ENCODE peak calls at places on chromosomes 7 and 10, in ten cellular contexts. A is epithelial cell of esophagus, S is GM13976, Y is foreskin fibroblast, B is fibroblast of mammary gland, C is endothelial cell, T is endodermal cell, Q is astrocyte of the cerebellum, W is B cell, N is spleen. D is an unnamed sample.

GRCh38 chr7:93551063-93551895 is 23.2 kb downstream of the CALCR start:
- DNase-seq in A (peak), S (no peak), Y (peak), B (peak), C (peak), T (no peak), Q (peak), W (peak), N (no peak), D (no peak)

GRCh38 chr10:5871596-5871995 is 18.1 kb downstream of the ANKRD16 start:
- DNase-seq in A (no peak), S (no peak), Y (peak), B (peak), C (no peak), T (no peak), Q (no peak), W (no peak), N (no peak), D (no peak)

GRCh38 chr7:139159900-139160675 is 50.6 kb upstream of the ZC3HAV1 start:
- DNase-seq in A (no peak), S (no peak), Y (peak), B (peak), C (no peak), T (no peak), Q (no peak), W (no peak), N (no peak), D (no peak)

GRCh38 chr7:98133181-98133580 is 26.5 kb downstream of the LMTK2 start:
- DNase-seq in A (peak), S (peak), Y (no peak), B (peak), C (no peak), T (no peak), Q (no peak), W (peak), N (no peak), D (peak)

GRCh38 chr7:81616951-81617350 is 152.9 kb downstream of the HGF start:
- DNase-seq in A (peak), S (no peak), Y (peak), B (peak), C (no peak), T (no peak), Q (no peak), W (no peak), N (no peak), D (no peak)

GRCh38 chr7:152902870-152903860 is 143.6 kb downstream of the ACTR3B start:
- DNase-seq in A (no peak), S (no peak), Y (no peak), B (no peak), C (no peak), T (no peak), Q (no peak), W (no peak), N (no peak), D (no peak)

GRCh38 chr7:134527979-134528371 is 608 bp downstream of the AKR1B10 start:
- DNase-seq in A (peak), S (no peak), Y (peak), B (peak), C (no peak), T (no peak), Q (peak), W (no peak), N (no peak), D (no peak)

GRCh38 chr10:65235266-65235665 is 1690.6 kb upstream of the LRRTM3 start:
- DNase-seq in A (no peak), S (no peak), Y (no peak), B (no peak), C (no peak), T (no peak), Q (no peak), W (no peak), N (no peak), D (no peak)

GRCh38 chr7:41574377-41574776 is 128.5 kb downstream of the INHBA start:
- DNase-seq in A (peak), S (no peak), Y (peak), B (peak), C (no peak), T (no peak), Q (no peak), W (no peak), N (no peak), D (no peak)

GRCh38 chr7:23235688-23236280 is 10.8 kb upstream of the GPNMB start:
- DNase-seq in A (peak), S (no peak), Y (peak), B (peak), C (no peak), T (no peak), Q (peak), W (no peak), N (no peak), D (no peak)

GRCh38 chr7:95865716-95866371 is 93.5 kb downstream of the DYNC1I1 start:
- DNase-seq in A (peak), S (no peak), Y (no peak), B (peak), C (no peak), T (peak), Q (peak), W (no peak), N (no peak), D (no peak)

GRCh38 chr10:68502846-68503245 is 24.5 kb downstream of the SLC25A16 start:
- DNase-seq in A (no peak), S (no peak), Y (no peak), B (no peak), C (no peak), T (no peak), Q (no peak), W (no peak), N (no peak), D (no peak)

GRCh38 chr10:96846395-96846794 is 14.3 kb downstream of the LCOR start:
- DNase-seq in A (peak), S (no peak), Y (no peak), B (no peak), C (no peak), T (no peak), Q (no peak), W (no peak), N (no peak), D (no peak)

GRCh38 chr7:68216046-68216445 is 1219.4 kb downstream of the TYW1 start:
- DNase-seq in A (no peak), S (no peak), Y (no peak), B (no peak), C (no peak), T (no peak), Q (no peak), W (no peak), N (peak), D (no peak)

GRCh38 chr10:11609492-11610093 is 1.9 kb downstream of the USP6NL start:
- DNase-seq in A (no peak), S (no peak), Y (no peak), B (no peak), C (no peak), T (no peak), Q (no peak), W (peak), N (no peak), D (no peak)

GRCh38 chr10:121664671-121665070 is 66.4 kb upstream of the FGFR2 start:
- DNase-seq in A (peak), S (no peak), Y (no peak), B (no peak), C (no peak), T (no peak), Q (no peak), W (no peak), N (no peak), D (no peak)

GRCh38 chr10:86851329-86852207 is 95.1 kb downstream of the BMPR1A start:
- DNase-seq in A (peak), S (no peak), Y (peak), B (peak), C (no peak), T (no peak), Q (peak), W (no peak), N (no peak), D (no peak)

GRCh38 chr7:21670496-21670895 is 127.7 kb downstream of the DNAH11 start:
- DNase-seq in A (no peak), S (no peak), Y (no peak), B (no peak), C (no peak), T (no peak), Q (no peak), W (no peak), N (no peak), D (no peak)

GRCh38 chr7:90661290-90662151 is 65.4 kb downstream of the CDK14 start:
- DNase-seq in A (peak), S (no peak), Y (no peak), B (peak), C (no peak), T (peak), Q (peak), W (no peak), N (no peak), D (no peak)

GRCh38 chr10:3014968-3015367 is 52.4 kb upstream of the PFKP start:
- DNase-seq in A (no peak), S (no peak), Y (peak), B (peak), C (no peak), T (peak), Q (no peak), W (no peak), N (no peak), D (no peak)

GRCh38 chr7:47488205-47488968 is 93.5 kb downstream of the TNS3 start:
- DNase-seq in A (no peak), S (no peak), Y (no peak), B (no peak), C (no peak), T (peak), Q (no peak), W (no peak), N (peak), D (no peak)

GRCh38 chr7:156021476-156021875 is 209.2 kb upstream of the SHH start:
- DNase-seq in A (no peak), S (no peak), Y (no peak), B (no peak), C (no peak), T (no peak), Q (no peak), W (no peak), N (no peak), D (no peak)

GRCh38 chr7:132656846-132657776 is 80.8 kb upstream of the PLXNA4 start:
- DNase-seq in A (peak), S (peak), Y (peak), B (peak), C (no peak), T (peak), Q (no peak), W (no peak), N (no peak), D (no peak)

GRCh38 chr7:79664884-79665676 is 211.6 kb upstream of the MAGI2 start:
- DNase-seq in A (no peak), S (no peak), Y (no peak), B (no peak), C (no peak), T (no peak), Q (no peak), W (no peak), N (no peak), D (no peak)

GRCh38 chr7:155348806-155349205 is 51.1 kb downstream of the INSIG1 start:
- DNase-seq in A (no peak), S (no peak), Y (no peak), B (no peak), C (no peak), T (no peak), Q (no peak), W (no peak), N (no peak), D (no peak)

GRCh38 chr7:45055594-45056219 is 33.1 kb downstream of the NACAD start:
- DNase-seq in A (no peak), S (no peak), Y (no peak), B (no peak), C (no peak), T (no peak), Q (no peak), W (no peak), N (no peak), D (no peak)

GRCh38 chr10:125097409-125098070 is 62.8 kb downstream of the CTBP2 start:
- DNase-seq in A (no peak), S (no peak), Y (no peak), B (no peak), C (no peak), T (no peak), Q (no peak), W (no peak), N (peak), D (no peak)

GRCh38 chr10:121927841-121928527 is at the start of gene ATE1:
- DNase-seq in A (peak), S (peak), Y (peak), B (peak), C (peak), T (peak), Q (peak), W (peak), N (peak), D (peak)

GRCh38 chr7:155962191-155962967 is 150.1 kb upstream of the SHH start:
- DNase-seq in A (peak), S (no peak), Y (no peak), B (peak), C (no peak), T (peak), Q (peak), W (no peak), N (no peak), D (no peak)

GRCh38 chr10:63644398-63645142 is 123.4 kb downstream of the REEP3 start:
- DNase-seq in A (no peak), S (no peak), Y (peak), B (peak), C (no peak), T (no peak), Q (no peak), W (no peak), N (no peak), D (no peak)

GRCh38 chr10:97543025-97543546 is 29.5 kb upstream of the ANKRD2 start:
- DNase-seq in A (peak), S (no peak), Y (peak), B (peak), C (peak), T (peak), Q (peak), W (no peak), N (peak), D (no peak)

GRCh38 chr7:12729112-12729511 is 41.7 kb downstream of the ARL4A start:
- DNase-seq in A (peak), S (no peak), Y (peak), B (peak), C (no peak), T (peak), Q (peak), W (no peak), N (no peak), D (no peak)

GRCh38 chr7:27739301-27739913 is 555 bp upstream of the TAX1BP1 start:
- DNase-seq in A (no peak), S (peak), Y (no peak), B (no peak), C (no peak), T (no peak), Q (peak), W (no peak), N (peak), D (no peak)

GRCh38 chr10:114576132-114576487 is 82.0 kb downstream of the ABLIM1 start:
- DNase-seq in A (peak), S (no peak), Y (no peak), B (no peak), C (no peak), T (no peak), Q (no peak), W (no peak), N (no peak), D (no peak)

GRCh38 chr10:109956454-109957091 is 33.3 kb upstream of the XPNPEP1 start:
- DNase-seq in A (peak), S (peak), Y (peak), B (peak), C (peak), T (peak), Q (peak), W (peak), N (no peak), D (no peak)

GRCh38 chr10:5096108-5096507 is 1.9 kb downstream of the AKR1C3 start:
- DNase-seq in A (no peak), S (no peak), Y (no peak), B (no peak), C (no peak), T (no peak), Q (no peak), W (no peak), N (no peak), D (no peak)

GRCh38 chr7:50681451-50682045 is 101.1 kb downstream of the GRB10 start:
- DNase-seq in A (no peak), S (no peak), Y (no peak), B (no peak), C (no peak), T (no peak), Q (no peak), W (peak), N (no peak), D (no peak)

GRCh38 chr7:50662059-50662689 is 97.0 kb upstream of the DDC start:
- DNase-seq in A (no peak), S (no peak), Y (no peak), B (no peak), C (no peak), T (peak), Q (no peak), W (no peak), N (no peak), D (no peak)

GRCh38 chr10:113475381-113475807 is 77.5 kb upstream of the HABP2 start:
- DNase-seq in A (peak), S (no peak), Y (no peak), B (peak), C (no peak), T (no peak), Q (peak), W (no peak), N (no peak), D (no peak)
- TF ChIP-seq CTCF in A (peak), S (no peak), Y (peak), B (peak), C (no peak), T (peak), Q (peak), W (no peak), N (no peak), D (no peak)

DNA sequence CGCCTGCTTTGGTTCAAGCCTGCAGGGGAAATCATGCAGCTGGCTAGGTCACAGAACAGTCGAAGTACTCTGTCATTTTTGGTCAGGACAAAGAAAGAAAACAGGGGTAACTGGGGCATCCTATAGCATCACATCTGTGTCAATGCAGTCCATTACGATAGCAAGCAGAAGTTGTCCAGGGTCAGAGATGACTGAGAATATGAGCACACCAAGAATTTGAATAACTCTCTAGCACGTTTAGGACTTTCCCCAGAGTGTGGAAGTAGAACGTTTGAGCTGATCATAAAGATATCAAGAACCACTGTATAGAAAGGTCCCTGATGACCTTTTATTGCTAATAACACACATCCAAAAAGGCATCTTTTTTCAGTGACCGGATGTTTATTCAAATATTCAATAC is 12.7 kb upstream of the HECW1 start:
- DNase-seq in A (no peak), S (no peak), Y (no peak), B (no peak), C (no peak), T (no peak), Q (no peak), W (no peak), N (no peak), D (no peak)
- TF ChIP-seq CTCF in A (no peak), S (no peak), Y (no peak), B (no peak), C (no peak), T (no peak), Q (no peak), W (no peak), N (no peak), D (no peak)

DNA sequence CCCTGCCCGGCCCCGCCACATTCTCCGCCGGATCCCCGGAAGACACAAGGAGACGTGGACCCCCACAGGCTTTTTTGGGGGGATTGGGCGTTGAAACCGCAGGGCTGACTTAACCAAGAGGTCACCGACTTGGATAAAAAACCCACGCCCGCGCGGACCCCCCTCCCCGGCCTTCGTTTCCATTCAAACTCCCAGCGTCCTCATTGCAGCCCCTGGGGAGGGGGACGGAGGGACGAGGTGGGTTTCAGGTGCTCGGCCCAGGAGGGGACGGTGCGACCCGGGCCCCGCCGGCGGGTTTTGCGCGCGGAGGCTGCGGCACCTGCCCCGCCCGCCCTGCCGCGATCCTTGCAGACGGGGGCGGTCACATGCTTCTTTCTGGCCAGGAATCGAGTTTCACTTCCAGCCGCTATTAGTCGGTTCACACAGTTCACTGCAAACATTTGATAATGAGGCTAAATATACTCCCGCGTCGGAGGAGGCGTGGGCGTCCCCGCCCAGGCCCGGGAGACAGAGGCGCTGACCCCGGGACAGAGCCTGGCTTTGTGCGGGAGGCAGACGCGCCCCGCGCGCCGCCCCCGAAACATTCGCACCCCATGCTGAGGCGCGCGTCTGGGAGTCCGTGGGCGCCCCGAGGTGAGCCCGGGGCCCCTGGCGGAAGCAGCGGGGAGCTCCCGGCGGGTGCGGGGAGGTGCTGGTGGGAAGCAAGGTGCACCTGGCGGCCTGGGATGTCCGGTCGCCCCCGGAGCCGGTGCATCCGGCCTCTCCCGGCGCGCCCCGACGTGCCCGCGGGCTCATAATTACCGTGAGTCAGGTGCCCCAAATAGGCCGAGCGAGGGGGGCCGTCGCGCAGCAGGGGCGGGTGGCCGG is 2.7 kb upstream of the PDGFA start:
- DNase-seq in A (peak), S (peak), Y (peak), B (peak), C (no peak), T (peak), Q (no peak), W (peak), N (no peak), D (no peak)
- TF ChIP-seq CTCF in A (no peak), S (no peak), Y (no peak), B (no peak), C (no peak), T (no peak), Q (no peak), W (peak), N (no peak), D (no peak)

DNA sequence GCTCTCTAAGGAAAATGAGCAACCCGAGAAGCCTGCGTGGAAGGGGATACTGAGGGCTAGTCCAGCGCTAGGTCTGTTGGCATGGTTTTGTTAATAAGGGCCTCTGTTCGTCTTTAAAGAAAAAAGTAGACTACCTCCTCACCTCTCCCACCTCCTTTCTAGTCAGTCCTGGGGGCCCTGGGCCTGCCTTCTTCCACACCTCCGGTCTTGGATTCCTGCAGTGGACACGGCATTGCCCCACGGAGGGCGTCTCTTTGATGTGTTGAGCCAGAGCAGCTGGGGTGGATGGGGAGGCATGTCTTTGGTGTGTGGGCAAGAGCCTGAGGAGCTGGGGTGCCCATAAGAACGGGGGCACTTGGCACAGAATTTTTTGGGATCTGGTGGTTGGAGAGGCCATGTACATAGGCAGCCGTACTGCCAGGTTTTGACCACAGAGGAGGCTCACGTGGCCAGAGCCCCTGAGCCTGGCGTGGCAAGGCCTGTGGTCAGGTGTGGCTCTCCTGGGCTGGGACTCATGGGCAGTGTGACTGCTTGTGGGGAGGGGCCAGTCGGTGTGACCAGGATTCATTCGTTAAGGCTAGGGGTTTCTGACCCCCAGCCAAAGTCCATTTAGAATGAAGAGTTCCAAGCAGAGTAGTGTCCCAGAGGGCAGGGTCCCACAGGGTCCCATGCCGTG is 38.1 kb downstream of the AGAP3 start:
- DNase-seq in A (no peak), S (no peak), Y (no peak), B (no peak), C (no peak), T (no peak), Q (no peak), W (no peak), N (no peak), D (no peak)
- TF ChIP-seq CTCF in A (no peak), S (no peak), Y (no peak), B (no peak), C (peak), T (no peak), Q (no peak), W (peak), N (peak), D (peak)

GRCh38 chr7:106304575-106304974 is 19.8 kb upstream of the NAMPT start:
- DNase-seq in A (no peak), S (no peak), Y (no peak), B (no peak), C (no peak), T (no peak), Q (no peak), W (no peak), N (no peak), D (no peak)
- TF ChIP-seq CTCF in A (no peak), S (no peak), Y (no peak), B (no peak), C (no peak), T (no peak), Q (no peak), W (no peak), N (no peak), D (no peak)